ENCODE peak calls at places on chromosomes 1 and 21, in four cellular contexts. P is pancreas, X is fibroblast of mammary gland, I is brain microvascular endothelial cell. U is an unnamed sample.

GRCh38 chr1:201649776-201650607 is 111.1 kb downstream of the NAV1 start:
- DNase-seq in P (peak; percentile 91), X (peak; percentile 68), I (peak; percentile 65), U (peak; percentile 77)

GRCh38 chr1:1671365-1672119 is 12.7 kb upstream of the CDK11B start:
- DNase-seq in P (no peak), X (no peak), I (no peak), U (no peak)

GRCh38 chr1:18534810-18535205 is 54.1 kb downstream of the KLHDC7A start:
- DNase-seq in P (peak; percentile 6), X (no peak), I (no peak), U (no peak)

GRCh38 chr1:40630488-40631223 is 34.8 kb downstream of the RIMS3 start:
- DNase-seq in P (peak; percentile 72), X (peak; percentile 27), I (peak; percentile 38), U (peak; percentile 9)

GRCh38 chr1:50268049-50268448 is 155.2 kb downstream of the DMRTA2 start:
- DNase-seq in P (no peak), X (no peak), I (no peak), U (no peak)

GRCh38 chr1:102550729-102551384 is 554.1 kb upstream of the OLFM3 start:
- DNase-seq in P (no peak), X (peak; percentile 2), I (peak; percentile 35), U (peak; percentile 0)

GRCh38 chr1:115980998-115981993 is 5.0 kb downstream of the SLC22A15 start:
- DNase-seq in P (no peak), X (peak; percentile 72), I (no peak), U (peak; percentile 67)

GRCh38 chr1:160082487-160082886 is 1.1 kb downstream of the KCNJ9 start:
- DNase-seq in P (no peak), X (no peak), I (no peak), U (no peak)

GRCh38 chr1:222579316-222579715 is 10.4 kb downstream of the TAF1A start:
- DNase-seq in P (no peak), X (no peak), I (no peak), U (peak; percentile 4)

GRCh38 chr1:93907718-93908117 is 1.5 kb downstream of the GCLM start:
- DNase-seq in P (no peak), X (peak; percentile 69), I (peak; percentile 21), U (peak; percentile 76)

GRCh38 chr1:54402896-54403295 is 3.3 kb downstream of the SSBP3 start:
- DNase-seq in P (no peak), X (no peak), I (no peak), U (no peak)

GRCh38 chr1:201383647-201384405 is 6.3 kb upstream of the TNNT2 start:
- DNase-seq in P (no peak), X (peak; percentile 89), I (peak; percentile 84), U (peak; percentile 82)

GRCh38 chr1:230861489-230861888 is 6.8 kb downstream of the C1orf198 start:
- DNase-seq in P (no peak), X (no peak), I (no peak), U (no peak)

GRCh38 chr1:148315081-148315811 is 163.2 kb upstream of the NBPF11 start:
- DNase-seq in P (no peak), X (peak; percentile 74), I (peak; percentile 55), U (no peak)

GRCh38 chr1:245220381-245220985 is 65.7 kb downstream of the KIF26B start:
- DNase-seq in P (no peak), X (no peak), I (no peak), U (no peak)

GRCh38 chr1:6359568-6360496 is 33.7 kb downstream of the ACOT7 start:
- DNase-seq in P (peak; percentile 83), X (peak; percentile 47), I (peak; percentile 60), U (peak; percentile 88)

GRCh38 chr1:164673584-164674214 is 114.7 kb downstream of the PBX1 start:
- DNase-seq in P (no peak), X (no peak), I (no peak), U (no peak)

GRCh38 chr1:6037338-6037762 is 8.3 kb upstream of the KCNAB2 start:
- DNase-seq in P (no peak), X (peak; percentile 80), I (peak; percentile 87), U (peak; percentile 13)

GRCh38 chr1:42456754-42457089 is 379 bp downstream of the PPCS start:
- DNase-seq in P (no peak), X (peak; percentile 55), I (peak; percentile 25), U (peak; percentile 61)

GRCh38 chr1:44239337-44239960 is 26.2 kb downstream of the DMAP1 start:
- DNase-seq in P (no peak), X (peak; percentile 41), I (peak; percentile 60), U (peak; percentile 20)

GRCh38 chr21:31484219-31484618 is 140.2 kb upstream of the TIAM1 start:
- DNase-seq in P (no peak), X (no peak), I (no peak), U (no peak)

GRCh38 chr1:168483531-168483930 is 60.3 kb downstream of the XCL2 start:
- DNase-seq in P (no peak), X (peak; percentile 88), I (peak; percentile 2), U (peak; percentile 95)
- H3K4me3 ChIP-seq in P (no peak overlapping the region), X (no peak overlapping the region), I (no peak overlapping the region), U (no peak overlapping the region)

GRCh38 chr1:3319874-3320245 is 134.6 kb upstream of the ARHGEF16 start:
- DNase-seq in P (no peak), X (peak; percentile 60), I (peak; percentile 73), U (peak; percentile 58)
- TF ChIP-seq CTCF in P (peak; percentile 68), X (peak; percentile 79), I (peak; percentile 84), U (peak; percentile 70)

GRCh38 chr1:98277111-98277510 is 356.3 kb upstream of the DPYD start:
- DNase-seq in P (no peak), X (peak; percentile 67), I (peak; percentile 42), U (peak; percentile 58)

GRCh38 chr1:98278055-98278454 is 357.2 kb upstream of the DPYD start:
- DNase-seq in P (no peak), X (no peak), I (no peak), U (no peak)

GRCh38 chr1:98276514-98276913 is 355.7 kb upstream of the DPYD start:
- DNase-seq in P (no peak), X (no peak), I (no peak), U (no peak)
- H3K4me3 ChIP-seq in P (no peak overlapping the region), X (no peak overlapping the region), I (no peak overlapping the region), U (no peak overlapping the region)

GRCh38 chr1:20485527-20486456 is at the start of gene CAMK2N1:
- DNase-seq in P (peak; percentile 78), X (peak; percentile 62), I (no peak), U (peak; percentile 58)

GRCh38 chr1:20484526-20485462 is 1.2 kb downstream of the CAMK2N1 start:
- DNase-seq in P (no peak), X (no peak), I (no peak), U (peak; percentile 30)

GRCh38 chr1:20483098-20483832 is 2.7 kb downstream of the CAMK2N1 start:
- DNase-seq in P (no peak), X (no peak), I (no peak), U (no peak)

GRCh38 chr1:20481643-20482498 is 4.1 kb downstream of the CAMK2N1 start:
- DNase-seq in P (no peak), X (no peak), I (no peak), U (no peak)

GRCh38 chr1:20483833-20484525 is 2.0 kb downstream of the CAMK2N1 start:
- DNase-seq in P (no peak), X (no peak), I (no peak), U (peak; percentile 43)
- TF ChIP-seq CTCF in P (no peak), X (no peak), I (peak; percentile 36), U (peak; percentile 16)

GRCh38 chr1:21325731-21326387 is 35.6 kb upstream of the ECE1 start:
- DNase-seq in P (no peak), X (no peak), I (no peak), U (no peak)

GRCh38 chr1:21325231-21325718 is 35.0 kb upstream of the ECE1 start:
- DNase-seq in P (no peak), X (peak; percentile 30), I (no peak), U (no peak)

GRCh38 chr1:21327566-21328323 is 37.5 kb upstream of the ECE1 start:
- DNase-seq in P (no peak), X (no peak), I (no peak), U (no peak)

GRCh38 chr1:21324368-21325137 is 34.3 kb upstream of the ECE1 start:
- DNase-seq in P (peak; percentile 79), X (peak; percentile 97), I (peak; percentile 88), U (peak; percentile 94)

GRCh38 chr1:21326861-21327344 is 36.6 kb upstream of the ECE1 start:
- DNase-seq in P (no peak), X (no peak), I (no peak), U (peak; percentile 39)
- H3K4me3 ChIP-seq in P (no peak overlapping the region), X (no peak overlapping the region), I (no peak overlapping the region), U (no peak overlapping the region)

DNA sequence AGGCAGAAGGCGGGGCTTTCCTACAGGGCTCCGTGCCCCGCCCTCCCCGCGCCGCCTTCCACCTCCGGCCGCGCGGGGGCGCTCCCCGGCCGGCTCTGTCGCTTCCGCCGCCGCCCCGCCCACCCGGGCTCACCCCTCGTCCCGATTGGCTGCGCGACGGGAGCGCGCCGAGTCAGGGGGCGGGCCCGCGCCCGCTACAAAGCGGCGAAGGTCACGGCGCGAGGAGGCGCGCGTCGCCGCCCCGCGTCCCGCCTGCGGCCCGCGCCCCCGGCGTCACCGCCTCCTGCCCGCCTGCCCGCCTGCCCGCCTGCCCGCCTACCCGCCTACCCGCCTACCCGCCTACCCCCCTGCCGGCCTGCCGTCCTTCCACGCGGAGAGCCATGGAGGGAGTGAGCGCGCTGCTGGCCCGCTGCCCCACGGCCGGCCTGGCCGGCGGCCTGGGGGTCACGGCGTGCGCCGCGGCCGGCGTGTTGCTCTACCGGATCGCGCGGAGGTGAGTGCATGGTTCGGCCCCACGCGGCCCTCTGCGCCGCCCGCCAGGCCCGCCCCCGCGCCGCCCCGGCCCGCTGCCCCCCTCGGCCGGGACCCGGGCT is at the start of gene TMEM201:
- DNase-seq in P (peak; percentile 99), X (peak; percentile 84), I (peak; percentile 85), U (peak; percentile 80)
- TF ChIP-seq CTCF in P (peak; percentile 80), X (no peak), I (peak; percentile 52), U (peak; percentile 51)

GRCh38 chr1:235844776-235845175 is 21.9 kb downstream of the LYST start:
- DNase-seq in P (no peak), X (no peak), I (no peak), U (no peak)

GRCh38 chr1:235838021-235838420 is 28.7 kb downstream of the LYST start:
- DNase-seq in P (no peak), X (no peak), I (no peak), U (no peak)

GRCh38 chr1:235843458-235843857 is 23.2 kb downstream of the LYST start:
- DNase-seq in P (no peak), X (peak; percentile 61), I (peak; percentile 29), U (peak; percentile 63)

GRCh38 chr1:235841938-235842545 is 24.7 kb downstream of the LYST start:
- DNase-seq in P (no peak), X (no peak), I (no peak), U (no peak)
- H3K4me3 ChIP-seq in P (no peak overlapping the region), X (no peak overlapping the region), I (no peak overlapping the region), U (no peak overlapping the region)

DNA sequence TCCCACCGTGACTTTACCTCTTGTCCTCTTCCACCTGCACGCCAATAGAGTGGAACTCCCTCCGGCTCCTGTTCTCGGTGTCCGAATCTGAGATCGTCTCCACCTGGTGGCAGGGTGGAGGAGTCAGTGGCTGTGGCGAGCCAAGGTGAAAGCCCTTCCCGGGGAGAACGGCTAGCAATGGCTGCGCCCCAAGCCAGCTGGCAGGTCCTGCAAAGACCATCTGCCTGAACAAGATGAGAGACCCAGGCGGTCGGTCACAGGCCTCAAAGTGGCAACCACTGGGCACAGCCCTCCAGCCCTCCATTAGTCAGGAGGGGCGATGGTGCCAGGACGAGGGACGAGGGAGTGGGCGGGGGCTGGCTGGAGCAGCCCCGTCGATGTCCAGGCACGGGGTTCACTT is 25.4 kb upstream of the SMIM12 start:
- DNase-seq in P (no peak), X (no peak), I (no peak), U (no peak)
- TF ChIP-seq CTCF in P (no peak), X (no peak), I (peak; percentile 15), U (no peak)